ENCODE peak calls at places on chromosome 15, in five cellular contexts. R is HepG2, N is MG63, L is PC-3, W is body of pancreas. Q is an unnamed sample.

GRCh38 chr15:52481915-52482314 is 46.8 kb downstream of the MYO5A start:
- DNase-seq in R (no peak), N (peak), L (peak), W (no peak), Q (peak)

GRCh38 chr15:51227967-51228783 is 110.2 kb downstream of the CYP19A1 start:
- DNase-seq in R (peak), N (peak), L (peak), W (no peak), Q (peak)

GRCh38 chr15:36966704-36967103 is 133.6 kb downstream of the MEIS2 start:
- DNase-seq in R (no peak), N (no peak), L (no peak), W (no peak), Q (no peak)

GRCh38 chr15:66269326-66270090 is 16.0 kb upstream of the MEGF11 start:
- DNase-seq in R (no peak), N (peak), L (peak), W (no peak), Q (no peak)

GRCh38 chr15:25862469-25863066 is 559 bp downstream of the ATP10A start:
- DNase-seq in R (no peak), N (peak), L (peak), W (no peak), Q (no peak)

GRCh38 chr15:95347846-95348245 is 982.7 kb upstream of the NR2F2 start:
- DNase-seq in R (no peak), N (no peak), L (peak), W (no peak), Q (no peak)

GRCh38 chr15:58903232-58903631 is 30.2 kb downstream of the SLTM start:
- DNase-seq in R (no peak), N (no peak), L (no peak), W (no peak), Q (no peak)

GRCh38 chr15:90213123-90213817 is 12.1 kb downstream of the SEMA4B start:
- DNase-seq in R (no peak), N (no peak), L (no peak), W (peak), Q (no peak)

GRCh38 chr15:52076889-52077781 is 35.4 kb downstream of the BCL2L10 start:
- DNase-seq in R (peak), N (peak), L (peak), W (no peak), Q (no peak)

GRCh38 chr15:75202251-75203016 is 752 bp downstream of the C15orf39 start:
- DNase-seq in R (peak), N (peak), L (peak), W (peak), Q (peak)

GRCh38 chr15:90201944-90202375 is 830 bp downstream of the SEMA4B start:
- DNase-seq in R (no peak), N (no peak), L (no peak), W (no peak), Q (no peak)

GRCh38 chr15:55654541-55654940 is 66.4 kb upstream of the PYGO1 start:
- DNase-seq in R (no peak), N (peak), L (peak), W (no peak), Q (no peak)

GRCh38 chr15:71447328-71448250 is 332.3 kb downstream of the THSD4 start:
- DNase-seq in R (no peak), N (peak), L (peak), W (no peak), Q (no peak)

GRCh38 chr15:99732711-99733267 is 448 bp downstream of the LYSMD4 start:
- DNase-seq in R (no peak), N (peak), L (peak), W (no peak), Q (no peak)

GRCh38 chr15:100093211-100094126 is 248.3 kb downstream of the ADAMTS17 start:
- DNase-seq in R (no peak), N (no peak), L (peak), W (no peak), Q (no peak)

GRCh38 chr15:40358492-40359353 is 704 bp downstream of the DISP2 start:
- DNase-seq in R (no peak), N (peak), L (peak), W (no peak), Q (peak)

GRCh38 chr15:31526916-31527690 is 200.5 kb downstream of the KLF13 start:
- DNase-seq in R (no peak), N (no peak), L (no peak), W (no peak), Q (no peak)

GRCh38 chr15:82043726-82044372 is 2.0 kb downstream of the MEX3B start:
- DNase-seq in R (no peak), N (peak), L (no peak), W (no peak), Q (no peak)

GRCh38 chr15:79028411-79028964 is 62.1 kb downstream of the RASGRF1 start:
- DNase-seq in R (peak), N (peak), L (peak), W (peak), Q (peak)

GRCh38 chr15:38215707-38216106 is 36.9 kb upstream of the SPRED1 start:
- DNase-seq in R (no peak), N (no peak), L (no peak), W (no peak), Q (no peak)

GRCh38 chr15:78502641-78503040 is 4.7 kb upstream of the HYKK start:
- DNase-seq in R (no peak), N (no peak), L (no peak), W (no peak), Q (no peak)

GRCh38 chr15:67531379-67532059 is 10.6 kb downstream of the C15orf61 start:
- DNase-seq in R (no peak), N (peak), L (peak), W (no peak), Q (no peak)

GRCh38 chr15:61075741-61076140 is 153.4 kb downstream of the RORA start:
- DNase-seq in R (no peak), N (no peak), L (no peak), W (no peak), Q (no peak)

GRCh38 chr15:67244966-67245478 is 9.4 kb downstream of the AAGAB start:
- DNase-seq in R (no peak), N (no peak), L (no peak), W (no peak), Q (no peak)

GRCh38 chr15:78387678-78388077 is 47.5 kb downstream of the CRABP1 start:
- DNase-seq in R (no peak), N (no peak), L (no peak), W (no peak), Q (no peak)

GRCh38 chr15:48536681-48537091 is 108.8 kb downstream of the FBN1 start:
- DNase-seq in R (no peak), N (no peak), L (no peak), W (no peak), Q (no peak)

GRCh38 chr15:48544816-48545215 is 100.7 kb downstream of the FBN1 start:
- DNase-seq in R (no peak), N (no peak), L (no peak), W (no peak), Q (no peak)

GRCh38 chr15:48537277-48538113 is 108.0 kb downstream of the FBN1 start:
- DNase-seq in R (no peak), N (no peak), L (no peak), W (no peak), Q (no peak)

GRCh38 chr15:48538941-48539340 is 106.6 kb downstream of the FBN1 start:
- DNase-seq in R (no peak), N (no peak), L (no peak), W (no peak), Q (no peak)

GRCh38 chr15:48541659-48542334 is 103.7 kb downstream of the FBN1 start:
- DNase-seq in R (no peak), N (peak), L (peak), W (no peak), Q (no peak)
- H3K4me3 ChIP-seq in R (no peak), N (peak), L (no peak), W (no peak), Q (no peak)

GRCh38 chr15:63501256-63502089 is 2.9 kb upstream of the USP3 start:
- DNase-seq in R (peak), N (peak), L (peak), W (peak), Q (no peak)
- H3K4me3 ChIP-seq in R (peak), N (peak), L (peak), W (no peak), Q (no peak)

DNA sequence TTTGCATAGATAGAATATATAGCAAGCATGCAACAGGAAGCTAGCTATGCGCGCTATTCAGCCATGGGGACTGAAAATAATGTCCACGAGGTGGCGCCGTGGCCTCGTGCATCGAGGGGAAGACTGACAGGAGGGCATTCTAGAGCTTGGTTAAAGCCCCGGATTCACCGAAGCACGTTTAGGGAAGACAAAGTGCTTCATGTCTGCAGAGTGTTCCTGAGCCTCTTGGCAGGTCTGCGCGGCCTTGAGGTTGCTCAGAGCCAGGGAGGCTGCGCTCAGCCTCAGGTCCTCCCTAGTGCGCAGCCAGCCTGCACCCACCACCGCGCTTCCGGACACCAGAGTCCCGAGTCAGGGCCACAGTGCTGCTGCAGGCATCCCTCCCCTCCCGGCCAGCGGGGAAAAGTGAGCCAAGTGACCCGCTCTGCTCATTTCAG is 24.6 kb downstream of the GABRA5 start:
- DNase-seq in R (peak), N (peak), L (peak), W (peak), Q (peak)
- H3K4me3 ChIP-seq in R (no peak), N (no peak), L (peak), W (no peak), Q (no peak)

GRCh38 chr15:57069423-57069822 is 151.0 kb downstream of the TCF12 start:
- DNase-seq in R (no peak), N (no peak), L (no peak), W (no peak), Q (no peak)

GRCh38 chr15:57070674-57071073 is 152.2 kb downstream of the TCF12 start:
- DNase-seq in R (no peak), N (no peak), L (no peak), W (no peak), Q (no peak)
- H3K4me3 ChIP-seq in R (no peak), N (no peak), L (no peak), W (no peak), Q (no peak)

DNA sequence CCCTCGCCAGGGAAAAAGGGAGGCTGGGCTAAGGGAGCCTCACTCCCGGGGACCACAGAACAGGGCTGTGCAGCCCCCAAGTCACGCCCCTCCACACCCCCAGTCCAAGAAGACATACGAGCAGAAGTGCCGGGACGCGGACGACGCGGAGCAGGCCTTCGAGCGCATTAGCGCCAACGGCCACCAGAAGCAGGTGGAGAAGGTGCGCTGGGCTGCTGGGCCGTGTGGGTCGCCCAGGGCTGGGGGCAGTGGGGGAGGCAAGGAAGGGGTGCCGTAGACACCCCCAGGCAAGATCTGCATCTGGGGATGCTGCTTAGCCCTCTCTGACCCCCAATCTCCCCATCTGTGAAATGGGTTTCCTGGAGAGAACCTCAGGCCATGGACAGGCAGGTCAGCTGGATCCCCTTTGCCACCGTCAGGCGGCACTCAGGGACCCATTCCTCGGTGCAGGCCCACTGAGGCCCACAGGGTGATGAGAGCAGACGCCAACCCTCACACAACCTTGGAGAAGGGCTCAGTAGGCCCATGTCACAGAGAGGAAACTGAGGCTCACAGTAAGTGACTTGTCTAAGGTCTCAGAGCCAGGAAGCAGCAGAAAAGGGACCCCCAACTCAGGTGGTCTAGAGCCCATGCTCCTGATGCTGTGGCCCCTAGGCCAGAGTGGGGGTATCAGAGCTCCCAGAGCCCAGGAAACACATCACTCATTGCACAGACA is 33.7 kb downstream of the PSTPIP1 start:
- DNase-seq in R (no peak), N (no peak), L (no peak), W (peak), Q (no peak)
- H3K4me3 ChIP-seq in R (no peak), N (no peak), L (no peak), W (no peak), Q (no peak)

GRCh38 chr15:73941449-73941848 is 15.2 kb downstream of the LOXL1 start:
- DNase-seq in R (no peak), N (no peak), L (no peak), W (no peak), Q (no peak)
- H3K4me3 ChIP-seq in R (no peak), N (no peak), L (no peak), W (no peak), Q (no peak)